ENCODE peak calls at places on chromosomes 1 and 21, in seven cellular contexts. W, J, H, Q, C, B and Y are unnamed samples.

GRCh38 chr1:80392529-80392928 is 1386.0 kb upstream of the ADGRL4 start:
- DNase-seq in Q (no peak), C (no peak), J (no peak), B (no peak), H (no peak), W (no peak), Y (no peak)

GRCh38 chr1:101262601-101263348 is 26.0 kb downstream of the S1PR1 start:
- DNase-seq in B (no peak), J (no peak), C (no peak), H (no peak), W (no peak), Q (no peak), Y (no peak)

GRCh38 chr1:26225033-26225831 is 8.8 kb upstream of the CEP85 start:
- DNase-seq in H (peak; percentile 22), W (no peak), Q (no peak), C (peak; percentile 7), B (peak; percentile 89), J (no peak), Y (peak; percentile 78)

GRCh38 chr1:203473281-203473680 is 2.3 kb upstream of the PRELP start:
- DNase-seq in J (no peak), H (no peak), W (no peak), Q (no peak), B (no peak), C (no peak), Y (no peak)

GRCh38 chr21:38751379-38752050 is 54.2 kb upstream of the ETS2 start:
- DNase-seq in B (peak; percentile 83), H (no peak), C (peak; percentile 76), Q (no peak), J (no peak), W (no peak), Y (peak; percentile 81)

GRCh38 chr1:178536844-178537371 is 24.0 kb downstream of the TEX35 start:
- DNase-seq in C (peak; percentile 97), B (peak; percentile 42), Q (peak; percentile 12), J (peak; percentile 86), W (peak; percentile 92), H (no peak), Y (no peak)

GRCh38 chr1:39673215-39673614 is 1.3 kb upstream of the NT5C1A start:
- DNase-seq in Q (no peak), B (no peak), H (no peak), J (no peak), C (no peak), W (no peak), Y (no peak)

GRCh38 chr1:167328306-167328705 is 107.6 kb downstream of the POU2F1 start:
- DNase-seq in J (no peak), Q (no peak), H (no peak), C (no peak), B (no peak), W (no peak), Y (no peak)

GRCh38 chr1:61253059-61253735 is 170.8 kb downstream of the NFIA start:
- DNase-seq in C (peak; percentile 48), Q (no peak), W (peak; percentile 45), B (no peak), J (no peak), H (no peak), Y (peak; percentile 74)

GRCh38 chr1:185837711-185838110 is 103.5 kb downstream of the HMCN1 start:
- DNase-seq in C (no peak), J (no peak), W (no peak), B (no peak), Q (no peak), H (no peak), Y (no peak)

GRCh38 chr1:78408192-78408591 is 82.6 kb upstream of the PTGFR start:
- DNase-seq in J (no peak), W (no peak), H (no peak), B (no peak), Q (no peak), C (peak; percentile 26), Y (no peak)

GRCh38 chr1:208433086-208433485 is 188.9 kb upstream of the PLXNA2 start:
- DNase-seq in C (peak; percentile 50), W (no peak), J (no peak), H (no peak), B (no peak), Q (no peak), Y (no peak)

GRCh38 chr1:206503591-206504362 is 3.6 kb upstream of the RASSF5 start:
- DNase-seq in J (peak; percentile 78), C (peak; percentile 97), Q (no peak), H (no peak), W (peak; percentile 93), B (peak; percentile 31), Y (peak; percentile 78)

GRCh38 chr1:33821291-33821690 is 42.6 kb upstream of the HMGB4 start:
- DNase-seq in H (no peak), C (no peak), W (no peak), Q (no peak), J (no peak), B (peak; percentile 34), Y (no peak)

GRCh38 chr21:27796106-27796505 is 829.2 kb upstream of the ADAMTS5 start:
- DNase-seq in C (peak; percentile 64), Q (no peak), J (peak; percentile 62), W (no peak), B (no peak), H (no peak), Y (no peak)

GRCh38 chr1:998905-999796 is 746 bp downstream of the HES4 start:
- DNase-seq in C (peak; percentile 38), W (peak; percentile 49), J (no peak), B (peak; percentile 80), H (no peak), Q (peak; percentile 42), Y (peak; percentile 62)

GRCh38 chr21:45178971-45179370 is 104.6 kb downstream of the ADARB1 start:
- DNase-seq in W (no peak), Q (no peak), B (no peak), H (no peak), C (no peak), J (no peak), Y (no peak)

GRCh38 chr1:69221492-69221990 is 346.2 kb upstream of the LRRC7 start:
- DNase-seq in B (no peak), J (no peak), H (no peak), C (no peak), W (no peak), Q (no peak), Y (no peak)

GRCh38 chr1:227424159-227424680 is 105.9 kb upstream of the CDC42BPA start:
- DNase-seq in W (no peak), J (no peak), C (no peak), H (no peak), B (no peak), Q (no peak), Y (no peak)

GRCh38 chr1:41314376-41314775 is 46.9 kb upstream of the FOXO6 start:
- DNase-seq in H (no peak), Q (no peak), B (no peak), W (no peak), J (no peak), C (no peak), Y (no peak)